ENCODE peak calls at places on chromosomes 7 and 10, in eight cellular contexts. C, N, S, P, V, M, K and A are unnamed samples.

GRCh38 chr7:71559214-71559613 is 427.3 kb downstream of the GALNT17 start:
- DNase-seq in M (no peak), S (no peak), V (no peak), N (no peak), C (no peak), K (no peak), P (no peak), A (no peak)

GRCh38 chr10:79049931-79050895 is 18.6 kb upstream of the ZMIZ1 start:
- DNase-seq in P (no peak), C (no peak), V (no peak), M (no peak), S (no peak), K (no peak), N (no peak), A (no peak)

GRCh38 chr10:30371954-30372353 is 22.9 kb upstream of the MTPAP start:
- DNase-seq in C (no peak), V (no peak), S (no peak), P (no peak), K (no peak), M (no peak), N (no peak), A (no peak)

GRCh38 chr10:129345763-129346162 is 121.3 kb upstream of the MGMT start:
- DNase-seq in V (no peak), S (no peak), M (no peak), K (no peak), C (no peak), N (no peak), P (no peak), A (no peak)

GRCh38 chr7:155216475-155217272 is 81.0 kb upstream of the INSIG1 start:
- DNase-seq in N (no peak), V (no peak), M (no peak), S (no peak), P (no peak), C (no peak), K (no peak), A (no peak)

GRCh38 chr7:127486654-127487053 is 94.1 kb upstream of the ZNF800 start:
- DNase-seq in K (no peak), S (no peak), C (no peak), V (no peak), N (no peak), M (no peak), P (no peak), A (no peak)

GRCh38 chr10:48493083-48493871 is 111.6 kb downstream of the ARHGAP22 start:
- DNase-seq in M (no peak), K (no peak), P (peak), S (no peak), N (no peak), C (no peak), V (no peak), A (peak)

GRCh38 chr10:110947061-110947595 is 27.7 kb downstream of the SHOC2 start:
- DNase-seq in K (no peak), N (no peak), M (no peak), P (no peak), C (no peak), V (no peak), S (no peak), A (no peak)

GRCh38 chr10:24793648-24794379 is 70.1 kb upstream of the ARHGAP21 start:
- DNase-seq in M (no peak), P (no peak), K (no peak), C (no peak), S (no peak), N (no peak), V (no peak), A (no peak)

GRCh38 chr7:82319674-82320118 is 123.9 kb downstream of the CACNA2D1 start:
- DNase-seq in S (no peak), N (no peak), V (peak), K (no peak), M (no peak), C (no peak), P (peak), A (peak)

GRCh38 chr10:24469993-24470392 is 253.7 kb downstream of the ARHGAP21 start:
- DNase-seq in K (no peak), C (no peak), V (no peak), S (no peak), M (no peak), N (no peak), P (no peak), A (no peak)

GRCh38 chr7:52053525-52053924 is 736.9 kb upstream of the COBL start:
- DNase-seq in V (no peak), P (no peak), N (no peak), S (no peak), C (no peak), M (no peak), K (no peak), A (no peak)

GRCh38 chr7:151794508-151795167 is 82.3 kb downstream of the PRKAG2 start:
- DNase-seq in S (no peak), M (no peak), N (no peak), C (no peak), K (no peak), V (peak), P (no peak), A (no peak)

GRCh38 chr7:22618528-22618927 is 108.5 kb upstream of the IL6 start:
- DNase-seq in K (no peak), P (no peak), S (no peak), N (no peak), C (no peak), M (no peak), V (no peak), A (no peak)

GRCh38 chr7:128123291-128124037 is 92.2 kb upstream of the LRRC4 start:
- DNase-seq in P (no peak), S (no peak), K (no peak), V (peak), N (no peak), M (no peak), C (no peak), A (no peak)

GRCh38 chr7:98240961-98241673 is 10.9 kb downstream of the TECPR1 start:
- DNase-seq in C (no peak), N (no peak), V (peak), K (peak), S (peak), P (peak), M (peak), A (peak)

GRCh38 chr10:80199828-80200227 is 5.5 kb downstream of the ANXA11 start:
- DNase-seq in K (no peak), P (peak), V (no peak), S (no peak), N (no peak), M (no peak), C (no peak), A (no peak)

GRCh38 chr7:46969303-46970130 is 612.4 kb downstream of the TNS3 start:
- DNase-seq in V (no peak), M (no peak), S (no peak), P (no peak), N (no peak), C (no peak), K (no peak), A (no peak)